ENCODE peak calls at places on chromosomes 7 and 10, in five cellular contexts. B is KBM-7; Y is NCI-H1436; W is endodermal cell; A is activated naive CD4-positive, alpha-beta T cell treated with anti-CD3 and anti-CD28 coated beads for 36 hours. O is an unnamed sample.

GRCh38 chr7:111735661-111736323 is 173.5 kb upstream of the IMMP2L start:
- DNase-seq in B (peak; percentile 64), A (peak; percentile 71), Y (peak; percentile 63), W (peak; percentile 86), O (peak; percentile 65)

GRCh38 chr7:23123007-23123406 is 17.4 kb downstream of the KLHL7 start:
- DNase-seq in Y (no peak), W (no peak), A (no peak), B (no peak), O (no peak)

GRCh38 chr7:105794741-105795729 is 81.4 kb downstream of the ATXN7L1 start:
- DNase-seq in W (no peak), B (no peak), Y (no peak), A (no peak), O (no peak)

GRCh38 chr10:122468923-122469781 is 7.8 kb downstream of the HTRA1 start:
- DNase-seq in B (no peak), Y (no peak), W (no peak), A (no peak), O (peak; percentile 6)

GRCh38 chr10:12103743-12104142 is 25.7 kb upstream of the SEC61A2 start:
- DNase-seq in B (no peak), Y (no peak), W (no peak), A (no peak), O (no peak)

GRCh38 chr7:100465702-100466311 is 1.7 kb upstream of the SPACDR start:
- DNase-seq in W (peak; percentile 87), Y (peak; percentile 47), A (no peak), B (no peak), O (peak; percentile 38)

GRCh38 chr10:131056781-131057180 is 254.7 kb downstream of the TCERG1L start:
- DNase-seq in B (no peak), A (no peak), W (no peak), Y (no peak), O (no peak)

GRCh38 chr10:51729822-51730530 is 30.6 kb upstream of the CSTF2T start:
- DNase-seq in W (no peak), B (no peak), A (no peak), Y (no peak), O (no peak)

GRCh38 chr10:110444009-110444347 is 53.7 kb upstream of the DUSP5 start:
- DNase-seq in W (no peak), A (no peak), B (no peak), Y (no peak), O (no peak)

GRCh38 chr10:125778556-125778955 is 2.9 kb upstream of the MMP21 start:
- DNase-seq in Y (no peak), W (no peak), A (no peak), B (no peak), O (no peak)

GRCh38 chr7:143431109-143431508 is 12.1 kb upstream of the TAS2R60 start:
- DNase-seq in B (no peak), Y (no peak), W (no peak), A (no peak), O (no peak)

GRCh38 chr7:101681170-101682007 is 52.3 kb upstream of the MYL10 start:
- DNase-seq in W (no peak), Y (no peak), B (no peak), A (no peak), O (no peak)

GRCh38 chr7:33108591-33108930 is 643 bp downstream of the RP9 start:
- DNase-seq in W (no peak), A (peak; percentile 21), Y (no peak), B (peak; percentile 50), O (peak; percentile 39)

GRCh38 chr7:55508301-55509011 is 63.8 kb downstream of the VOPP1 start:
- DNase-seq in A (peak; percentile 67), W (no peak), Y (no peak), B (no peak), O (no peak)

GRCh38 chr7:68680235-68680872 is 917.9 kb upstream of the AUTS2 start:
- DNase-seq in B (no peak), A (no peak), Y (no peak), W (no peak), O (no peak)

GRCh38 chr7:26620352-26620751 is 244.0 kb downstream of the SKAP2 start:
- DNase-seq in A (peak; percentile 14), W (peak; percentile 87), Y (no peak), B (peak; percentile 18), O (no peak)

GRCh38 chr10:77251297-77252013 is 386.2 kb downstream of the KCNMA1 start:
- DNase-seq in Y (no peak), B (peak; percentile 6), W (peak; percentile 77), A (peak; percentile 9), O (no peak)

GRCh38 chr10:101780818-101781654 is 2.2 kb downstream of the NPM3 start:
- DNase-seq in Y (peak; percentile 57), W (peak; percentile 94), B (peak; percentile 76), A (peak; percentile 81), O (peak; percentile 13)

GRCh38 chr7:8290645-8291308 is 28.8 kb upstream of the ICA1 start:
- DNase-seq in A (no peak), W (no peak), Y (peak; percentile 90), B (no peak), O (peak; percentile 94)

GRCh38 chr7:134520130-134520529 is 7.2 kb upstream of the AKR1B10 start:
- DNase-seq in A (no peak), Y (no peak), W (no peak), B (no peak), O (no peak)

GRCh38 chr7:103810112-103810744 is 179.2 kb downstream of the RELN start:
- DNase-seq in Y (no peak), W (no peak), A (no peak), B (no peak), O (no peak)

GRCh38 chr7:100893910-100894763 is 1.6 kb downstream of the ACHE start:
- DNase-seq in B (no peak), Y (no peak), A (no peak), W (peak; percentile 71), O (no peak)

GRCh38 chr10:78906734-78907385 is 161.9 kb upstream of the ZMIZ1 start:
- DNase-seq in B (no peak), A (no peak), W (peak; percentile 36), Y (no peak), O (no peak)

GRCh38 chr7:129951076-129952011 is 1.4 kb downstream of the UBE2H start:
- DNase-seq in W (peak; percentile 64), A (peak; percentile 16), Y (no peak), B (peak; percentile 31), O (no peak)

GRCh38 chr7:92325173-92325572 is 79.4 kb downstream of the ANKIB1 start:
- DNase-seq in B (no peak), A (no peak), W (no peak), Y (no peak), O (no peak)

GRCh38 chr10:47374611-47375536 is 9.2 kb downstream of the ZNF488 start:
- DNase-seq in B (no peak), A (no peak), W (peak; percentile 21), Y (no peak), O (no peak)

GRCh38 chr10:2990764-2991163 is 76.6 kb upstream of the PFKP start:
- DNase-seq in W (peak; percentile 13), A (no peak), B (no peak), Y (no peak), O (peak; percentile 31)

GRCh38 chr7:74099031-74099430 is 15.4 kb downstream of the LIMK1 start:
- DNase-seq in Y (no peak), A (no peak), W (no peak), B (no peak), O (no peak)

GRCh38 chr10:87915989-87916388 is 52.6 kb downstream of the PTEN start:
- DNase-seq in B (no peak), W (no peak), A (no peak), Y (no peak), O (no peak)

GRCh38 chr10:126242352-126243260 is 145.7 kb downstream of the ADAM12 start:
- DNase-seq in A (no peak), B (no peak), W (no peak), Y (no peak), O (no peak)

GRCh38 chr7:18684899-18685298 is 189.3 kb downstream of the HDAC9 start:
- DNase-seq in Y (no peak), W (no peak), A (no peak), B (no peak), O (no peak)

GRCh38 chr7:274262-274661 is 15.7 kb upstream of the FOXL3 start:
- DNase-seq in W (no peak), Y (no peak), A (no peak), B (peak; percentile 90), O (no peak)

GRCh38 chr7:8491106-8491505 is 57.7 kb downstream of the NXPH1 start:
- DNase-seq in A (no peak), Y (no peak), B (no peak), W (no peak), O (no peak)

GRCh38 chr10:86334515-86335085 is 32.0 kb downstream of the GRID1 start:
- DNase-seq in B (no peak), A (no peak), W (peak; percentile 85), Y (peak; percentile 70), O (no peak)